ENCODE peak calls at places on chromosome 4, in seven cellular contexts. D is stimulated activated CD8-positive, alpha-beta memory T cell treated with anti-CD3 and anti-CD28 coated beads, Interleukin-4, amount 100 ng/mL, for 48 hours; P is Panc1; I is GDM1; N is PC-3; W is HS-5; T is GM23338. K is an unnamed sample.

GRCh38 chr4:140095694-140096482 is 58.1 kb downstream of the MAML3 start:
- DNase-seq in D (peak), P (no peak), I (peak), N (peak), W (peak), T (no peak), K (peak)

GRCh38 chr4:114025176-114025777 is 45.8 kb upstream of the ARSJ start:
- DNase-seq in D (no peak), P (no peak), I (no peak), N (no peak), W (no peak), T (no peak), K (no peak)

GRCh38 chr4:103204114-103204513 is 6.0 kb upstream of the CENPE start:
- DNase-seq in D (no peak), P (no peak), I (no peak), N (peak), W (no peak), T (peak), K (peak)

GRCh38 chr4:83356899-83357661 is 22.4 kb upstream of the HPSE start:
- DNase-seq in D (no peak), P (peak), I (no peak), N (peak), W (peak), T (no peak), K (peak)

GRCh38 chr4:10458190-10458589 is 964 bp upstream of the ZNF518B start:
- DNase-seq in D (no peak), P (no peak), I (no peak), N (no peak), W (no peak), T (peak), K (no peak)

GRCh38 chr4:76011700-76012387 is 4.5 kb upstream of the CXCL9 start:
- DNase-seq in D (no peak), P (no peak), I (no peak), N (peak), W (peak), T (peak), K (no peak)

GRCh38 chr4:173346074-173346473 is 11.9 kb upstream of the HMGB2 start:
- DNase-seq in D (no peak), P (no peak), I (no peak), N (peak), W (peak), T (no peak), K (peak)

GRCh38 chr4:140816806-140817205 is 60.6 kb upstream of the TBC1D9 start:
- DNase-seq in D (no peak), P (no peak), I (no peak), N (no peak), W (no peak), T (no peak), K (no peak)

GRCh38 chr4:7295917-7296660 is 103.8 kb downstream of the SORCS2 start:
- DNase-seq in D (peak), P (no peak), I (no peak), N (peak), W (no peak), T (peak), K (no peak)

GRCh38 chr4:89929425-89930272 is 35.0 kb downstream of the MMRN1 start:
- DNase-seq in D (no peak), P (no peak), I (no peak), N (peak), W (no peak), T (no peak), K (no peak)

GRCh38 chr4:126265880-126266279 is 951.1 kb downstream of the FAT4 start:
- DNase-seq in D (no peak), P (no peak), I (no peak), N (no peak), W (no peak), T (no peak), K (peak)

GRCh38 chr4:25506032-25506571 is 129.0 kb downstream of the ANAPC4 start:
- DNase-seq in D (no peak), P (no peak), I (no peak), N (no peak), W (no peak), T (no peak), K (no peak)

GRCh38 chr4:173505924-173506779 is 23.9 kb downstream of the HAND2 start:
- DNase-seq in D (peak), P (no peak), I (peak), N (peak), W (no peak), T (peak), K (peak)

GRCh38 chr4:101288365-101289145 is 58.8 kb downstream of the PPP3CA start:
- DNase-seq in D (no peak), P (no peak), I (peak), N (no peak), W (no peak), T (peak), K (no peak)

GRCh38 chr4:70531981-70532380 is 13.6 kb downstream of the AMTN start:
- DNase-seq in D (no peak), P (no peak), I (no peak), N (peak), W (no peak), T (peak), K (peak)

GRCh38 chr4:42519803-42520417 is 122.6 kb downstream of the SHISA3 start:
- DNase-seq in D (peak), P (peak), I (peak), N (peak), W (peak), T (peak), K (peak)

K was measured in RKO.